ENCODE peak calls at places on chromosomes 1 and 21, in four cellular contexts. F is transverse colon; H is SK-MEL-5; C is activated CD4-positive, CD25-positive, alpha-beta regulatory T cell. D is an unnamed sample.

GRCh38 chr1:66761273-66761672 is 9.0 kb downstream of the DYNLT5 start:
- DNase-seq in H (no peak), C (no peak), F (no peak), D (no peak)

GRCh38 chr1:196344462-196344861 is 263.8 kb downstream of the KCNT2 start:
- DNase-seq in H (no peak), C (no peak), F (no peak), D (no peak)

GRCh38 chr1:181126871-181127587 is 38.5 kb downstream of the IER5 start:
- DNase-seq in H (no peak), C (no peak), F (peak), D (no peak)

GRCh38 chr1:11318982-11319381 is 46.0 kb downstream of the UBIAD1 start:
- DNase-seq in F (no peak), C (no peak), H (no peak), D (no peak)

GRCh38 chr21:34715518-34715917 is 46.7 kb downstream of the CLIC6 start:
- DNase-seq in H (no peak), F (no peak), C (no peak), D (no peak)

GRCh38 chr1:18886003-18886335 is 16.4 kb downstream of the ALDH4A1 start:
- DNase-seq in F (no peak), H (no peak), C (no peak), D (no peak)

GRCh38 chr1:71521655-71522264 is 440.9 kb upstream of the ZRANB2 start:
- DNase-seq in F (peak), H (peak), C (no peak), D (peak)

GRCh38 chr1:219798283-219799030 is 129.9 kb downstream of the SLC30A10 start:
- DNase-seq in H (peak), C (no peak), F (no peak), D (no peak)

GRCh38 chr1:72062584-72062983 is 219.8 kb downstream of the NEGR1 start:
- DNase-seq in H (no peak), F (no peak), C (no peak), D (no peak)

GRCh38 chr1:42484382-42484781 is 21.3 kb downstream of the CCDC30 start:
- DNase-seq in C (no peak), H (no peak), F (no peak), D (no peak)

GRCh38 chr1:43995984-43996732 is 4.8 kb downstream of the CCDC24 start:
- DNase-seq in C (no peak), F (no peak), H (no peak), D (no peak)

GRCh38 chr1:204812842-204813241 is 57.8 kb upstream of the NFASC start:
- DNase-seq in C (no peak), H (no peak), F (no peak), D (no peak)

GRCh38 chr1:16605532-16605931 is 7.8 kb downstream of the NBPF1 start:
- DNase-seq in F (no peak), H (no peak), C (no peak), D (no peak)

GRCh38 chr1:11787251-11787803 is 18.4 kb downstream of the MTHFR start:
- DNase-seq in H (no peak), C (no peak), F (peak), D (peak)

GRCh38 chr1:46798820-46799219 is at the start of gene CYP4B1:
- DNase-seq in F (peak), H (no peak), C (no peak), D (peak)

GRCh38 chr1:66679140-66679539 is 73.1 kb upstream of the DYNLT5 start:
- DNase-seq in H (no peak), C (no peak), F (no peak), D (no peak)

GRCh38 chr21:42784276-42784675 is 95.1 kb downstream of the WDR4 start:
- DNase-seq in C (no peak), F (no peak), H (no peak), D (no peak)

GRCh38 chr1:94522304-94522703 is 19.3 kb downstream of the F3 start:
- DNase-seq in C (no peak), F (no peak), H (peak), D (no peak)

GRCh38 chr1:196951711-196952394 is 8.3 kb downstream of the CFHR2 start:
- DNase-seq in H (no peak), F (no peak), C (no peak), D (no peak)

GRCh38 chr1:201307760-201308499 is 24.6 kb downstream of the PKP1 start:
- DNase-seq in F (peak), H (no peak), C (no peak), D (peak)

GRCh38 chr1:226867461-226868054 is 2.9 kb upstream of the PSEN2 start:
- DNase-seq in C (no peak), H (no peak), F (no peak), D (no peak)

D was measured in left colon.